ENCODE peak calls at places on chromosomes 16 and 17, in four cellular contexts. Q is left cardiac atrium, I is stomach, N is AML-193. B is an unnamed sample.

GRCh38 chr16:58236231-58236690 is 38.4 kb upstream of the CSNK2A2 start:
- DNase-seq in Q (peak; percentile 80), I (peak; percentile 71), N (peak; percentile 59), B (peak; percentile 58)

GRCh38 chr17:66635646-66636045 is 199.3 kb upstream of the CACNG5 start:
- DNase-seq in Q (no peak), I (no peak), N (no peak), B (no peak)

GRCh38 chr17:61783556-61784304 is 79.6 kb downstream of the BRIP1 start:
- DNase-seq in Q (no peak), I (no peak), N (no peak), B (no peak)

GRCh38 chr16:54286330-54287017 is at the start of gene IRX3:
- DNase-seq in Q (peak; percentile 91), I (peak; percentile 88), N (no peak), B (peak; percentile 94)

GRCh38 chr17:18920911-18921441 is 31.0 kb upstream of the SLC5A10 start:
- DNase-seq in Q (no peak), I (no peak), N (no peak), B (peak; percentile 27)

GRCh38 chr17:43576563-43577229 is 30.6 kb upstream of the ETV4 start:
- DNase-seq in Q (peak; percentile 68), I (peak; percentile 68), N (peak; percentile 62), B (peak; percentile 73)

GRCh38 chr16:78096386-78096785 is 3.1 kb upstream of the WWOX start:
- DNase-seq in Q (no peak), I (no peak), N (no peak), B (no peak)

GRCh38 chr17:32482568-32483320 is 4.0 kb upstream of the CDK5R1 start:
- DNase-seq in Q (no peak), I (no peak), N (no peak), B (no peak)

GRCh38 chr17:21573961-21574610 is 118.2 kb upstream of the KCNJ18 start:
- DNase-seq in Q (peak; percentile 78), I (peak; percentile 54), N (no peak), B (no peak)

GRCh38 chr17:77490361-77491183 is 349.8 kb downstream of the SEC14L1 start:
- DNase-seq in Q (peak; percentile 18), I (no peak), N (no peak), B (no peak)

GRCh38 chr17:48799069-48799710 is 17.8 kb downstream of the TTLL6 start:
- DNase-seq in Q (no peak), I (no peak), N (no peak), B (no peak)

GRCh38 chr17:4364622-4365041 is 1.8 kb downstream of the UBE2G1 start:
- DNase-seq in Q (no peak), I (no peak), N (no peak), B (no peak)

GRCh38 chr17:45672301-45672700 is 111.8 kb upstream of the CRHR1 start:
- DNase-seq in Q (no peak), I (no peak), N (no peak), B (no peak)

GRCh38 chr16:1613728-1614225 is 1.6 kb downstream of the CRAMP1 start:
- DNase-seq in Q (no peak), I (peak; percentile 30), N (no peak), B (no peak)

GRCh38 chr17:67785526-67785925 is 39.8 kb upstream of the BPTF start:
- DNase-seq in Q (no peak), I (no peak), N (no peak), B (no peak)

GRCh38 chr16:66832661-66833305 is 2.0 kb upstream of the NAE1 start:
- DNase-seq in Q (no peak), I (no peak), N (no peak), B (no peak)

GRCh38 chr16:65429504-65430149 is 307.8 kb upstream of the CDH11 start:
- DNase-seq in Q (no peak), I (no peak), N (no peak), B (no peak)

GRCh38 chr17:31523862-31524730 is 132.6 kb downstream of the RAB11FIP4 start:
- DNase-seq in Q (no peak), I (no peak), N (no peak), B (no peak)

GRCh38 chr16:48386559-48387312 is 1.5 kb upstream of the SIAH1 start:
- DNase-seq in Q (no peak), I (no peak), N (no peak), B (no peak)

GRCh38 chr17:43636446-43636845 is 25.3 kb downstream of the MEOX1 start:
- DNase-seq in Q (no peak), I (no peak), N (no peak), B (no peak)

GRCh38 chr17:7701681-7702080 is 3.3 kb upstream of the EFNB3 start:
- DNase-seq in Q (no peak), I (no peak), N (no peak), B (no peak)

GRCh38 chr16:68737046-68737729 is at the start of gene CDH1:
- DNase-seq in Q (no peak), I (peak; percentile 97), N (no peak), B (no peak)

GRCh38 chr17:7929158-7930029 is at the start of gene KCNAB3:
- DNase-seq in Q (peak; percentile 70), I (no peak), N (no peak), B (no peak)

GRCh38 chr17:27384261-27384701 is 72.0 kb upstream of the KSR1 start:
- DNase-seq in Q (peak; percentile 67), I (peak; percentile 63), N (no peak), B (no peak)

GRCh38 chr17:68087851-68088250 is 52.3 kb downstream of the KPNA2 start:
- DNase-seq in Q (no peak), I (no peak), N (no peak), B (no peak)

GRCh38 chr17:798246-798645 is 16.1 kb downstream of the MRM3 start:
- DNase-seq in Q (no peak), I (no peak), N (no peak), B (no peak)

B was measured in KBM-7.